ENCODE peak calls at places on chromosome 21, in five cellular contexts. Z is suprapubic skin, H is A549, Y is tibial nerve, X is H1. S is an unnamed sample.

GRCh38 chr21:43939443-43940328 is 72.4 kb upstream of the TRAPPC10 start:
- DNase-seq in Y (no peak), Z (no peak), H (no peak), X (no peak), S (no peak)

GRCh38 chr21:16742116-16742515 is 770.7 kb upstream of the CXADR start:
- DNase-seq in Y (no peak), H (no peak), Z (no peak), X (no peak), S (peak)

GRCh38 chr21:31130821-31131220 is 92.5 kb upstream of the KRTAP19-8 start:
- DNase-seq in Y (no peak), H (no peak), X (no peak), Z (no peak), S (no peak)

GRCh38 chr21:35048183-35048601 is 910 bp downstream of the RUNX1 start:
- DNase-seq in X (no peak), Y (no peak), Z (no peak), H (peak), S (no peak)

GRCh38 chr21:43731476-43731875 is 12.5 kb downstream of the PDXK start:
- DNase-seq in X (no peak), Y (no peak), H (no peak), Z (no peak), S (no peak)

GRCh38 chr21:33047231-33047630 is 21.5 kb downstream of the OLIG2 start:
- DNase-seq in Z (no peak), H (no peak), Y (no peak), X (no peak), S (no peak)

GRCh38 chr21:27693376-27693775 is 726.5 kb upstream of the ADAMTS5 start:
- DNase-seq in X (no peak), H (no peak), Y (no peak), Z (no peak), S (no peak)

GRCh38 chr21:44547656-44548331 is 3.5 kb downstream of the KRTAP10-2 start:
- DNase-seq in Y (no peak), H (no peak), X (no peak), Z (no peak), S (no peak)

GRCh38 chr21:36730291-36731281 is 31.7 kb downstream of the SIM2 start:
- DNase-seq in Z (peak), Y (no peak), X (no peak), H (no peak), S (no peak)
- TF ChIP-seq EP300 in Z (no peak), Y (no peak), X (no peak), H (no peak), S (no peak)

GRCh38 chr21:14273736-14274538 is 58.0 kb downstream of the RBM11 start:
- DNase-seq in X (no peak), Z (peak), Y (no peak), H (no peak), S (no peak)
- TF ChIP-seq EP300 in X (no peak), Z (no peak), Y (no peak), H (no peak), S (no peak)

GRCh38 chr21:42233067-42233981 is 14.4 kb downstream of the ABCG1 start:
- DNase-seq in H (peak), Z (peak), Y (peak), X (no peak), S (peak)
- TF ChIP-seq EP300 in H (no peak), Z (no peak), Y (peak), X (no peak), S (no peak)

DNA sequence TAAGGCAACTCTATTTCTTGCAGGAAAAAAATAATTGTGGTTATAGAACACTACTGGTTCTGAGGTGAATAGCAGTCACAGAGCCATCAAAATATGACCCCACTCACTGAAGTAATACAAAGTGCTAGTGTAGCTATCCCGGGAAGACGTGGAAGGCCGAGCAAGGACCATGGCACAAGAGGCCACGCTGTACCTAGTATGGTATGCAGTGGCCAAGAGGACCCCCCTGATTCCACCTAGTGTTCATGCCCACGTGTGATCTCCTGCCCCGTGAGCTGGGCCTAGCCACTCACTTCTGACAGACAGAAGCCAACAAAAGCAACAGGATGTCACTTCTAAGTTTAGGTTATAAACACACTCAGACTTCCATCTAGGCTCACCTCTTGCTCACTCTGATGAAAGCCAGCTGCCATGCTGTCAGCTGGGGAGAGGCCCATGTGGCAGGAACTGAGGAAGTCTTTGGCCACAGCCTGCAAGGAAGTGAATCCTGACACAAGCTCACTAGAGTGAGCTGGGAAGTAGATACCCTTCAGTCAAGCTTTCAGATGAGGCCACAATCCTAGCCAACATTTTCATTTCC is 21.7 kb upstream of the LSS start:
- DNase-seq in H (no peak), Y (no peak), X (no peak), Z (no peak), S (no peak)
- TF ChIP-seq EP300 in H (no peak), Y (no peak), X (no peak), Z (no peak), S (no peak)

S was measured in ovary.